ENCODE peak calls at places on chromosome 22, in four cellular contexts. R is foreskin keratinocyte; M is astrocyte of the spinal cord; A is activated gamma-delta T cell treated with anti-CD3 and anti-CD28 coated beads, Interleukin-2, amount 50 U/mL, for 16 hours. E is an unnamed sample.

GRCh38 chr22:38871360-38872171 is 450 bp downstream of the CBX6 start:
- DNase-seq in R (no peak), A (no peak), M (no peak), E (peak)

GRCh38 chr22:32311551-32312071 is 46.1 kb upstream of the RFPL3 start:
- DNase-seq in R (no peak), A (no peak), M (no peak), E (no peak)

GRCh38 chr22:19325296-19325950 is 33.9 kb upstream of the CLTCL1 start:
- DNase-seq in M (no peak), A (no peak), R (peak), E (no peak)

GRCh38 chr22:43857367-43857766 is 4.9 kb downstream of the SULT4A1 start:
- DNase-seq in A (no peak), R (no peak), M (no peak), E (no peak)

GRCh38 chr22:26548984-26549383 is 36.7 kb upstream of the TFIP11 start:
- DNase-seq in M (no peak), R (peak), A (no peak), E (no peak)

GRCh38 chr22:41351011-41351410 is 30.7 kb upstream of the TEF start:
- DNase-seq in R (no peak), A (no peak), M (no peak), E (no peak)

GRCh38 chr22:20792966-20793332 is 19.0 kb downstream of the SERPIND1 start:
- DNase-seq in A (no peak), R (no peak), M (no peak), E (no peak)

GRCh38 chr22:46613606-46613997 is 6.6 kb upstream of the GRAMD4 start:
- DNase-seq in R (no peak), A (no peak), M (no peak), E (no peak)

GRCh38 chr22:31431950-31432349 is 32.5 kb downstream of the DRG1 start:
- DNase-seq in M (no peak), A (no peak), R (no peak), E (no peak)

GRCh38 chr22:36339171-36340065 is 48.3 kb downstream of the MYH9 start:
- DNase-seq in M (peak), R (no peak), A (no peak), E (no peak)

GRCh38 chr22:33996824-33997223 is 76.5 kb upstream of the LARGE1 start:
- DNase-seq in R (no peak), A (no peak), M (no peak), E (no peak)

GRCh38 chr22:45638834-45639746 is 32.5 kb upstream of the ATXN10 start:
- DNase-seq in M (peak), A (no peak), R (peak), E (no peak)

GRCh38 chr22:44493206-44493605 is 4.8 kb downstream of the RTL6 start:
- DNase-seq in M (no peak), R (no peak), A (no peak), E (no peak)

E was measured in activated T-helper 9 cell treated with anti-CD3 and anti-CD28 coated beads, Interleukin-2, amount 50 U/mL, for 16 hours.